ENCODE peak calls at places on chromosomes 3 and 15, in ten cellular contexts. One of them, this sample, is unnamed.

GRCh38 chr3:179375091-179375999 is 27.8 kb downstream of the MFN1 start:
- DNase-seq in CD4-positive, CD25-positive, alpha-beta regulatory T cell: no peak
- DNase-seq in heart right ventricle: no peak
- DNase-seq in psoas muscle: no peak
- DNase-seq in mesendoderm: no peak
- DNase-seq in Panc1: no peak
- DNase-seq in PC-9: no peak
- DNase-seq in spleen: no peak
- DNase-seq in astrocyte: no peak
- DNase-seq in heart left ventricle: no peak
- DNase-seq in this sample: no peak

GRCh38 chr3:13842226-13842625 is 37.6 kb downstream of the WNT7A start:
- DNase-seq in astrocyte: no peak
- DNase-seq in CD4-positive, CD25-positive, alpha-beta regulatory T cell: no peak
- DNase-seq in heart left ventricle: no peak
- DNase-seq in heart right ventricle: no peak
- DNase-seq in PC-9: no peak
- DNase-seq in spleen: peak; percentile 11
- DNase-seq in mesendoderm: no peak
- DNase-seq in Panc1: no peak
- DNase-seq in psoas muscle: no peak
- DNase-seq in this sample: no peak

GRCh38 chr3:53482227-53482626 is 12.2 kb upstream of the CACNA1D start:
- DNase-seq in PC-9: no peak
- DNase-seq in psoas muscle: no peak
- DNase-seq in CD4-positive, CD25-positive, alpha-beta regulatory T cell: no peak
- DNase-seq in heart left ventricle: no peak
- DNase-seq in astrocyte: no peak
- DNase-seq in spleen: no peak
- DNase-seq in Panc1: no peak
- DNase-seq in mesendoderm: no peak
- DNase-seq in heart right ventricle: no peak
- DNase-seq in this sample: no peak

GRCh38 chr3:23372296-23372695 is 169.2 kb downstream of the UBE2E2 start:
- DNase-seq in heart left ventricle: no peak
- DNase-seq in PC-9: no peak
- DNase-seq in CD4-positive, CD25-positive, alpha-beta regulatory T cell: no peak
- DNase-seq in psoas muscle: no peak
- DNase-seq in astrocyte: no peak
- DNase-seq in heart right ventricle: no peak
- DNase-seq in spleen: no peak
- DNase-seq in Panc1: no peak
- DNase-seq in mesendoderm: peak; percentile 13
- DNase-seq in this sample: no peak

GRCh38 chr3:125602752-125603649 is 7.7 kb upstream of the OSBPL11 start:
- DNase-seq in astrocyte: peak; percentile 83
- DNase-seq in mesendoderm: no peak
- DNase-seq in psoas muscle: no peak
- DNase-seq in spleen: no peak
- DNase-seq in Panc1: no peak
- DNase-seq in heart right ventricle: no peak
- DNase-seq in CD4-positive, CD25-positive, alpha-beta regulatory T cell: no peak
- DNase-seq in PC-9: peak; percentile 73
- DNase-seq in heart left ventricle: no peak
- DNase-seq in this sample: no peak

GRCh38 chr3:40116478-40117162 is 192.9 kb upstream of the EIF1B start:
- DNase-seq in heart left ventricle: no peak
- DNase-seq in Panc1: no peak
- DNase-seq in astrocyte: peak; percentile 69
- DNase-seq in psoas muscle: no peak
- DNase-seq in PC-9: no peak
- DNase-seq in mesendoderm: no peak
- DNase-seq in heart right ventricle: no peak
- DNase-seq in CD4-positive, CD25-positive, alpha-beta regulatory T cell: no peak
- DNase-seq in spleen: no peak
- DNase-seq in this sample: no peak

GRCh38 chr3:7340795-7341194 is 479.9 kb downstream of the GRM7 start:
- DNase-seq in spleen: no peak
- DNase-seq in heart right ventricle: no peak
- DNase-seq in heart left ventricle: no peak
- DNase-seq in PC-9: no peak
- DNase-seq in CD4-positive, CD25-positive, alpha-beta regulatory T cell: no peak
- DNase-seq in psoas muscle: no peak
- DNase-seq in Panc1: no peak
- DNase-seq in mesendoderm: no peak
- DNase-seq in astrocyte: peak; percentile 37
- DNase-seq in this sample: peak; percentile 0

GRCh38 chr3:64152100-64152499 is 73.2 kb downstream of the PRICKLE2 start:
- DNase-seq in Panc1: no peak
- DNase-seq in astrocyte: peak; percentile 83
- DNase-seq in spleen: no peak
- DNase-seq in psoas muscle: no peak
- DNase-seq in heart right ventricle: no peak
- DNase-seq in CD4-positive, CD25-positive, alpha-beta regulatory T cell: no peak
- DNase-seq in heart left ventricle: no peak
- DNase-seq in mesendoderm: no peak
- DNase-seq in PC-9: no peak
- DNase-seq in this sample: no peak

GRCh38 chr3:165607221-165607620 is 230.0 kb downstream of the BCHE start:
- DNase-seq in mesendoderm: no peak
- DNase-seq in psoas muscle: no peak
- DNase-seq in heart right ventricle: no peak
- DNase-seq in Panc1: no peak
- DNase-seq in spleen: no peak
- DNase-seq in PC-9: no peak
- DNase-seq in CD4-positive, CD25-positive, alpha-beta regulatory T cell: no peak
- DNase-seq in heart left ventricle: no peak
- DNase-seq in astrocyte: no peak
- DNase-seq in this sample: no peak

GRCh38 chr15:76366714-76367113 is 30.1 kb downstream of the ISL2 start:
- DNase-seq in heart right ventricle: no peak
- DNase-seq in CD4-positive, CD25-positive, alpha-beta regulatory T cell: no peak
- DNase-seq in psoas muscle: no peak
- DNase-seq in PC-9: no peak
- DNase-seq in heart left ventricle: no peak
- DNase-seq in spleen: no peak
- DNase-seq in astrocyte: no peak
- DNase-seq in mesendoderm: no peak
- DNase-seq in Panc1: no peak
- DNase-seq in this sample: peak; percentile 88

GRCh38 chr3:128999104-128999503 is 2.0 kb upstream of the EFCC1 start:
- DNase-seq in psoas muscle: no peak
- DNase-seq in PC-9: no peak
- DNase-seq in heart right ventricle: no peak
- DNase-seq in Panc1: no peak
- DNase-seq in spleen: no peak
- DNase-seq in CD4-positive, CD25-positive, alpha-beta regulatory T cell: no peak
- DNase-seq in heart left ventricle: no peak
- DNase-seq in astrocyte: no peak
- DNase-seq in mesendoderm: no peak
- DNase-seq in this sample: no peak

GRCh38 chr3:113783463-113783862 is 36.6 kb downstream of the ATP6V1A start:
- DNase-seq in psoas muscle: no peak
- DNase-seq in Panc1: no peak
- DNase-seq in heart right ventricle: no peak
- DNase-seq in spleen: no peak
- DNase-seq in astrocyte: peak; percentile 98
- DNase-seq in mesendoderm: peak; percentile 16
- DNase-seq in heart left ventricle: no peak
- DNase-seq in PC-9: peak; percentile 14
- DNase-seq in CD4-positive, CD25-positive, alpha-beta regulatory T cell: no peak
- DNase-seq in this sample: no peak

GRCh38 chr15:77630956-77631789 is 1.5 kb downstream of the LINGO1 start:
- DNase-seq in CD4-positive, CD25-positive, alpha-beta regulatory T cell: no peak
- DNase-seq in mesendoderm: peak; percentile 41
- DNase-seq in spleen: no peak
- DNase-seq in psoas muscle: no peak
- DNase-seq in astrocyte: no peak
- DNase-seq in Panc1: no peak
- DNase-seq in heart left ventricle: no peak
- DNase-seq in PC-9: peak; percentile 33
- DNase-seq in heart right ventricle: no peak
- DNase-seq in this sample: no peak

GRCh38 chr15:42053010-42053409 is 32.2 kb upstream of the PLA2G4E start:
- DNase-seq in Panc1: no peak
- DNase-seq in psoas muscle: no peak
- DNase-seq in mesendoderm: no peak
- DNase-seq in CD4-positive, CD25-positive, alpha-beta regulatory T cell: no peak
- DNase-seq in spleen: no peak
- DNase-seq in heart left ventricle: no peak
- DNase-seq in astrocyte: no peak
- DNase-seq in PC-9: no peak
- DNase-seq in heart right ventricle: no peak
- DNase-seq in this sample: no peak

GRCh38 chr3:186627852-186628414 is 12.3 kb upstream of the FETUB start:
- DNase-seq in Panc1: no peak
- DNase-seq in CD4-positive, CD25-positive, alpha-beta regulatory T cell: no peak
- DNase-seq in PC-9: no peak
- DNase-seq in heart left ventricle: no peak
- DNase-seq in heart right ventricle: no peak
- DNase-seq in mesendoderm: no peak
- DNase-seq in spleen: no peak
- DNase-seq in psoas muscle: no peak
- DNase-seq in astrocyte: no peak
- DNase-seq in this sample: no peak

GRCh38 chr3:168459229-168459784 is 363.6 kb upstream of the GOLIM4 start:
- DNase-seq in psoas muscle: no peak
- DNase-seq in PC-9: no peak
- DNase-seq in spleen: no peak
- DNase-seq in mesendoderm: no peak
- DNase-seq in heart left ventricle: no peak
- DNase-seq in CD4-positive, CD25-positive, alpha-beta regulatory T cell: no peak
- DNase-seq in Panc1: no peak
- DNase-seq in heart right ventricle: no peak
- DNase-seq in astrocyte: peak; percentile 29
- DNase-seq in this sample: no peak

GRCh38 chr3:65883614-65884013 is 155.1 kb downstream of the MAGI1 start:
- DNase-seq in CD4-positive, CD25-positive, alpha-beta regulatory T cell: no peak
- DNase-seq in mesendoderm: no peak
- DNase-seq in astrocyte: peak; percentile 14
- DNase-seq in psoas muscle: no peak
- DNase-seq in heart right ventricle: no peak
- DNase-seq in Panc1: no peak
- DNase-seq in spleen: no peak
- DNase-seq in PC-9: no peak
- DNase-seq in heart left ventricle: no peak
- DNase-seq in this sample: peak; percentile 45

GRCh38 chr15:100115711-100116090 is 226.1 kb downstream of the ADAMTS17 start:
- DNase-seq in mesendoderm: no peak
- DNase-seq in Panc1: no peak
- DNase-seq in CD4-positive, CD25-positive, alpha-beta regulatory T cell: no peak
- DNase-seq in psoas muscle: no peak
- DNase-seq in spleen: peak; percentile 32
- DNase-seq in PC-9: peak; percentile 59
- DNase-seq in heart right ventricle: no peak
- DNase-seq in heart left ventricle: peak; percentile 57
- DNase-seq in astrocyte: peak; percentile 95
- DNase-seq in this sample: no peak

GRCh38 chr3:4829031-4829394 is 150.2 kb upstream of the BHLHE40 start:
- DNase-seq in CD4-positive, CD25-positive, alpha-beta regulatory T cell: no peak
- DNase-seq in heart right ventricle: no peak
- DNase-seq in psoas muscle: no peak
- DNase-seq in Panc1: no peak
- DNase-seq in PC-9: no peak
- DNase-seq in spleen: no peak
- DNase-seq in mesendoderm: no peak
- DNase-seq in astrocyte: peak; percentile 51
- DNase-seq in heart left ventricle: no peak
- DNase-seq in this sample: no peak

GRCh38 chr3:134928392-134928791 is 133.3 kb downstream of the EPHB1 start:
- DNase-seq in Panc1: no peak
- DNase-seq in astrocyte: no peak
- DNase-seq in CD4-positive, CD25-positive, alpha-beta regulatory T cell: no peak
- DNase-seq in spleen: no peak
- DNase-seq in heart left ventricle: no peak
- DNase-seq in heart right ventricle: no peak
- DNase-seq in psoas muscle: no peak
- DNase-seq in PC-9: no peak
- DNase-seq in mesendoderm: no peak
- DNase-seq in this sample: no peak

GRCh38 chr15:90085565-90085964 is 16.7 kb downstream of the IDH2 start:
- DNase-seq in mesendoderm: no peak
- DNase-seq in heart left ventricle: no peak
- DNase-seq in PC-9: no peak
- DNase-seq in psoas muscle: peak; percentile 28
- DNase-seq in astrocyte: no peak
- DNase-seq in Panc1: no peak
- DNase-seq in CD4-positive, CD25-positive, alpha-beta regulatory T cell: no peak
- DNase-seq in heart right ventricle: no peak
- DNase-seq in spleen: no peak
- DNase-seq in this sample: no peak
- H3K36me3 ChIP-seq in mesendoderm: peaks cover 7% of the 10 kb centered on the region
- H3K36me3 ChIP-seq in heart left ventricle: peaks cover 96% of the 10 kb centered on the region
- H3K36me3 ChIP-seq in PC-9: no peaks in the 10 kb centered on the region
- H3K36me3 ChIP-seq in psoas muscle: peaks cover 2% of the 10 kb centered on the region
- H3K36me3 ChIP-seq in astrocyte: peaks cover 9% of the 10 kb centered on the region
- H3K36me3 ChIP-seq in Panc1: peaks cover 2% of the 10 kb centered on the region
- H3K36me3 ChIP-seq in CD4-positive, CD25-positive, alpha-beta regulatory T cell: peaks cover 60% of the 10 kb centered on the region
- H3K36me3 ChIP-seq in heart right ventricle: peaks cover 100% of the 10 kb centered on the region
- H3K36me3 ChIP-seq in spleen: peaks cover 100% of the 10 kb centered on the region
- H3K36me3 ChIP-seq in this sample: peaks cover 6% of the 10 kb centered on the region

GRCh38 chr3:170749185-170749584 is 120.8 kb downstream of the RPL22L1 start:
- DNase-seq in CD4-positive, CD25-positive, alpha-beta regulatory T cell: no peak
- DNase-seq in PC-9: no peak
- DNase-seq in Panc1: no peak
- DNase-seq in mesendoderm: no peak
- DNase-seq in spleen: no peak
- DNase-seq in heart left ventricle: no peak
- DNase-seq in astrocyte: no peak
- DNase-seq in psoas muscle: no peak
- DNase-seq in heart right ventricle: no peak
- DNase-seq in this sample: no peak
- H3K4me1 ChIP-seq in CD4-positive, CD25-positive, alpha-beta regulatory T cell: no peaks in the 10 kb centered on the region
- H3K4me1 ChIP-seq in PC-9: peaks cover 63% of the 10 kb centered on the region
- H3K4me1 ChIP-seq in Panc1: peaks cover 27% of the 10 kb centered on the region
- H3K4me1 ChIP-seq in mesendoderm: no peaks in the 10 kb centered on the region
- H3K4me1 ChIP-seq in spleen: no peaks in the 10 kb centered on the region
- H3K4me1 ChIP-seq in heart left ventricle: no peaks in the 10 kb centered on the region
- H3K4me1 ChIP-seq in astrocyte: peaks cover 48% of the 10 kb centered on the region
- H3K4me1 ChIP-seq in psoas muscle: no peaks in the 10 kb centered on the region
- H3K4me1 ChIP-seq in heart right ventricle: peaks cover 17% of the 10 kb centered on the region
- H3K4me1 ChIP-seq in this sample: no peaks in the 10 kb centered on the region

GRCh38 chr3:152298393-152299242 is 29.9 kb downstream of the MBNL1 start:
- DNase-seq in mesendoderm: peak; percentile 31
- DNase-seq in astrocyte: peak; percentile 95
- DNase-seq in PC-9: peak; percentile 47
- DNase-seq in heart left ventricle: peak; percentile 48
- DNase-seq in heart right ventricle: peak; percentile 63
- DNase-seq in spleen: no peak
- DNase-seq in psoas muscle: peak; percentile 77
- DNase-seq in CD4-positive, CD25-positive, alpha-beta regulatory T cell: peak; percentile 83
- DNase-seq in Panc1: peak; percentile 54
- DNase-seq in this sample: peak; percentile 90
- H3K36me3 ChIP-seq in mesendoderm: no peaks in the 10 kb centered on the region
- H3K36me3 ChIP-seq in astrocyte: peaks cover 10% of the 10 kb centered on the region
- H3K36me3 ChIP-seq in PC-9: peaks cover 34% of the 10 kb centered on the region
- H3K36me3 ChIP-seq in heart left ventricle: peaks cover 10% of the 10 kb centered on the region
- H3K36me3 ChIP-seq in heart right ventricle: peaks cover 17% of the 10 kb centered on the region
- H3K36me3 ChIP-seq in spleen: peaks cover 21% of the 10 kb centered on the region
- H3K36me3 ChIP-seq in psoas muscle: no peaks in the 10 kb centered on the region
- H3K36me3 ChIP-seq in CD4-positive, CD25-positive, alpha-beta regulatory T cell: peaks cover 28% of the 10 kb centered on the region
- H3K36me3 ChIP-seq in Panc1: no peaks in the 10 kb centered on the region
- H3K36me3 ChIP-seq in this sample: no peaks in the 10 kb centered on the region

GRCh38 chr15:31358163-31358562 is 31.5 kb downstream of the KLF13 start:
- DNase-seq in PC-9: no peak
- DNase-seq in psoas muscle: no peak
- DNase-seq in heart right ventricle: no peak
- DNase-seq in heart left ventricle: no peak
- DNase-seq in astrocyte: no peak
- DNase-seq in Panc1: no peak
- DNase-seq in mesendoderm: no peak
- DNase-seq in CD4-positive, CD25-positive, alpha-beta regulatory T cell: no peak
- DNase-seq in spleen: no peak
- DNase-seq in this sample: no peak
- H3K4me1 ChIP-seq in PC-9: no peaks in the 10 kb centered on the region
- H3K4me1 ChIP-seq in psoas muscle: peaks cover 98% of the 10 kb centered on the region
- H3K4me1 ChIP-seq in heart right ventricle: peaks cover 100% of the 10 kb centered on the region
- H3K4me1 ChIP-seq in heart left ventricle: peaks cover 61% of the 10 kb centered on the region
- H3K4me1 ChIP-seq in astrocyte: peaks cover 26% of the 10 kb centered on the region
- H3K4me1 ChIP-seq in Panc1: peaks cover 18% of the 10 kb centered on the region
- H3K4me1 ChIP-seq in mesendoderm: peaks cover 10% of the 10 kb centered on the region
- H3K4me1 ChIP-seq in CD4-positive, CD25-positive, alpha-beta regulatory T cell: peaks cover 100% of the 10 kb centered on the region
- H3K4me1 ChIP-seq in spleen: peaks cover 100% of the 10 kb centered on the region
- H3K4me1 ChIP-seq in this sample: peaks cover 22% of the 10 kb centered on the region

This sample was measured in small intestine.